ENCODE peak calls at places on chromosomes 6 and 20, in seven cellular contexts. P is occipital lobe; O is astrocyte of the hippocampus; W is AG08395; H is stimulated activated CD4-positive, alpha-beta T cell treated with anti-CD3 and anti-CD28 coated beads, Interleukin-1b, Interleukin-23, amount 100 ng/mL, for 1 hour; L is amygdala; K is fibroblast of mammary gland. Z is an unnamed sample.

GRCh38 chr6:6328451-6328850 is 8.0 kb upstream of the F13A1 start:
- DNase-seq in P (no peak), O (no peak), W (no peak), H (no peak), L (no peak), K (no peak), Z (no peak)

GRCh38 chr20:58712823-58713731 is 20.5 kb downstream of the NPEPL1 start:
- DNase-seq in P (no peak), O (peak; percentile 0), W (no peak), H (no peak), L (no peak), K (no peak), Z (no peak)

GRCh38 chr6:1552296-1552761 is 57.4 kb upstream of the FOXC1 start:
- DNase-seq in P (no peak), O (peak; percentile 4), W (peak; percentile 72), H (no peak), L (no peak), K (peak; percentile 69), Z (peak; percentile 59)

GRCh38 chr6:159110013-159110412 is 59.2 kb upstream of the FNDC1 start:
- DNase-seq in P (no peak), O (peak; percentile 69), W (peak; percentile 44), H (no peak), L (no peak), K (peak; percentile 66), Z (peak; percentile 39)

GRCh38 chr6:15994814-15995459 is 133.9 kb upstream of the MYLIP start:
- DNase-seq in P (no peak), O (no peak), W (no peak), H (no peak), L (no peak), K (peak; percentile 7), Z (no peak)

GRCh38 chr20:47358052-47358671 is 1.7 kb upstream of the ZMYND8 start:
- DNase-seq in P (no peak), O (no peak), W (no peak), H (no peak), L (no peak), K (no peak), Z (no peak)

GRCh38 chr20:32820000-32820697 is 395 bp downstream of the MAPRE1 start:
- DNase-seq in P (no peak), O (peak; percentile 89), W (no peak), H (peak; percentile 69), L (no peak), K (peak; percentile 16), Z (peak; percentile 28)

GRCh38 chr6:446418-447366 is 55.1 kb downstream of the IRF4 start:
- DNase-seq in P (no peak), O (no peak), W (no peak), H (peak; percentile 82), L (no peak), K (no peak), Z (no peak)

GRCh38 chr6:96789871-96790270 is 47.4 kb downstream of the GPR63 start:
- DNase-seq in P (no peak), O (no peak), W (no peak), H (no peak), L (no peak), K (no peak), Z (peak; percentile 8)

Z was measured in renal cortical epithelial cell.